ENCODE peak calls at places on chromosomes 16 and 17, in five cellular contexts. Y is brain microvascular endothelial cell, K is astrocyte of the spinal cord, I is WERI-Rb-1, E is epithelial cell of esophagus. V is an unnamed sample.

GRCh38 chr16:3147046-3147756 is 12.4 kb downstream of the ZNF213 start:
- DNase-seq in I (no peak), Y (no peak), E (no peak), K (no peak), V (no peak)

GRCh38 chr17:81667754-81668153 is 1.2 kb downstream of the CCDC137 start:
- DNase-seq in K (no peak), E (peak), Y (no peak), I (peak), V (no peak)

GRCh38 chr17:21304091-21304490 is 19.6 kb downstream of the MAP2K3 start:
- DNase-seq in I (no peak), E (no peak), K (no peak), Y (no peak), V (no peak)

GRCh38 chr17:71921726-71922320 is 199.0 kb upstream of the SOX9 start:
- DNase-seq in K (peak), I (no peak), Y (no peak), E (peak), V (no peak)

GRCh38 chr17:71709271-71709670 is 411.5 kb upstream of the SOX9 start:
- DNase-seq in K (peak), E (no peak), Y (no peak), I (no peak), V (peak)

GRCh38 chr17:15411556-15412198 is 55.7 kb downstream of the CDRT4 start:
- DNase-seq in E (no peak), Y (no peak), K (no peak), I (no peak), V (peak)

GRCh38 chr17:47831934-47832327 is 461 bp downstream of the LRRC46 start:
- DNase-seq in I (no peak), E (no peak), Y (no peak), K (no peak), V (no peak)

GRCh38 chr17:2395258-2396170 is 5.3 kb downstream of the MNT start:
- DNase-seq in E (peak), K (no peak), I (no peak), Y (peak), V (peak)

GRCh38 chr16:63287411-63287810 is 1251.2 kb upstream of the CDH8 start:
- DNase-seq in K (no peak), Y (no peak), E (no peak), I (no peak), V (no peak)

GRCh38 chr16:58717994-58718393 is 16.1 kb downstream of the GOT2 start:
- DNase-seq in I (no peak), K (no peak), Y (no peak), E (no peak), V (no peak)

GRCh38 chr17:43517615-43518386 is 28.3 kb downstream of the ETV4 start:
- DNase-seq in Y (peak), I (no peak), K (peak), E (no peak), V (peak)

GRCh38 chr17:59093702-59094231 is 12.9 kb downstream of the TRIM37 start:
- DNase-seq in E (peak), Y (peak), K (peak), I (peak), V (peak)

GRCh38 chr17:21033350-21033749 is 9.5 kb downstream of the USP22 start:
- DNase-seq in Y (no peak), E (peak), I (no peak), K (no peak), V (no peak)

GRCh38 chr17:82228842-82229685 is at the start of gene SLC16A3:
- DNase-seq in Y (no peak), E (peak), I (no peak), K (peak), V (peak)

GRCh38 chr17:181213-182163 is at the start of gene DOC2B:
- DNase-seq in E (peak), K (no peak), Y (no peak), I (peak), V (peak)

GRCh38 chr16:75433732-75434413 is 570 bp upstream of the CFDP1 start:
- DNase-seq in E (peak), K (peak), I (no peak), Y (peak), V (peak)

GRCh38 chr17:50949128-50950001 is 83.2 kb upstream of the TOB1 start:
- DNase-seq in E (no peak), I (peak), Y (no peak), K (no peak), V (no peak)

GRCh38 chr17:42878123-42878880 is 22.3 kb upstream of the G6PC1 start:
- DNase-seq in Y (no peak), K (no peak), I (no peak), E (no peak), V (no peak)

GRCh38 chr17:73455050-73455687 is 143.4 kb upstream of the CDC42EP4 start:
- DNase-seq in I (no peak), E (no peak), Y (no peak), K (no peak), V (no peak)

GRCh38 chr16:11273721-11274324 is 394 bp upstream of the PRM3 start:
- DNase-seq in K (no peak), E (no peak), Y (no peak), I (no peak), V (no peak)

GRCh38 chr17:19539841-19540311 is 6.2 kb downstream of the SLC47A1 start:
- DNase-seq in K (no peak), E (no peak), Y (no peak), I (no peak), V (no peak)

GRCh38 chr17:65627892-65628622 is 66.6 kb upstream of the AXIN2 start:
- DNase-seq in I (no peak), E (peak), Y (peak), K (peak), V (peak)

DNA sequence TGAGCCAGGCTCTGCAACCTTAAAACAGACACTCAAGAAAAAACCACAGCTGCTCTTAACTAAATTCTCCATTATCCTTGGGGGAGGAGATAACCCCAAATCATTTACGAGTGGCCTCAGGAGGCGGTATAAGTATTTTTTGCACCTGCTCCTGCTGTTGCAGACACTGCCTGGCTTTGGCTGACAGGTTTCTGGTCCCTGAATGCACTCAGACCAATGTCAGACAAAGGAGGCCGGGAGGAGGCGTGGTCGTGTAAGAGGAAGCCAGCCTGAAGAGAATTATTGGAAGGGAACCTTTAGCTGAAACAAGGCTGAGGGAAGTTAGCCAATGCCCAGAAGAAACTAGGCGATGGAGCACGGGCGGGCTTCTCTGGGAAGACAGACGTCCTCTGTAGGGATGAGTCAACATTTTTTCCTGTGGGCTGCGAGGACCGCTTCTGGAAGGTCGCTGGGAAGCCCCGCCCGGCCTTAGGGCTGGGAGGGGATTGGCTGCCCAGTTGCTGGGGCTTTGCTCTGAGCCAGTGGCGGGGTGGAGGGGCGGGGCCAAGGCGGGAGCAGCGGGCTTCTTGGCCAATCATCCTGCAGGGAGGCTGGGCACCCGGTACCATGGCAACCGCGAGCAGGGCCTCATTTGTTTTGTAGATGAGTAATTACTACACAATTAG is 82.3 kb downstream of the CCDC182 start:
- DNase-seq in E (peak), Y (peak), K (peak), I (peak), V (peak)
- H3K4me3 ChIP-seq in E (peak), Y (peak), K (peak), I (peak), V (peak)

GRCh38 chr16:17370233-17371013 is 100.3 kb downstream of the XYLT1 start:
- DNase-seq in Y (no peak), I (no peak), K (peak), E (no peak), V (no peak)

GRCh38 chr16:17368511-17368910 is 102.2 kb downstream of the XYLT1 start:
- DNase-seq in Y (no peak), I (no peak), E (no peak), K (no peak), V (no peak)

GRCh38 chr16:17369441-17369951 is 101.3 kb downstream of the XYLT1 start:
- DNase-seq in I (no peak), Y (no peak), K (no peak), E (no peak), V (no peak)

GRCh38 chr16:17367932-17368331 is 102.8 kb downstream of the XYLT1 start:
- DNase-seq in Y (peak), E (no peak), I (no peak), K (peak), V (no peak)

DNA sequence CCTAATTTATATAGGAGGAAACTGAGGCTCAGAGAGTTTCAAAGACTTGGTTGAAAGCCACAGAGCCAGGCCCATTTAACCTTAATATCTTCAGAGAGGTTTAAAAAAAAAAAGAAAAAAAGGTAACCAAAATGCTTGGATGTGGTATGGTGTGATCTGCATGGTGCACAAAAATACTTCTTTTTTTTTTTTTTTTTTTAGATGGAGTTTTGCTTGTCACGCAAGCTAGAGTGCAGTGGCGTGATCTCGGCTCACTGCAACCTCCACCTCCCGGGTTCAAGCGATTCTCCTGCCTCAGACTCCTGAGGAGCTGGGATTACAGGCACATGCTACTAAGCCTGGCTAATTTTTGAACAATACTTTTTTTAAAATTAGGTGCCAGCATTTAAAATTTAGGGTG is 101.8 kb downstream of the XYLT1 start:
- DNase-seq in E (no peak), K (no peak), Y (no peak), I (no peak), V (no peak)
- H3K4me3 ChIP-seq in E (no peak), K (no peak), Y (no peak), I (no peak), V (no peak)

DNA sequence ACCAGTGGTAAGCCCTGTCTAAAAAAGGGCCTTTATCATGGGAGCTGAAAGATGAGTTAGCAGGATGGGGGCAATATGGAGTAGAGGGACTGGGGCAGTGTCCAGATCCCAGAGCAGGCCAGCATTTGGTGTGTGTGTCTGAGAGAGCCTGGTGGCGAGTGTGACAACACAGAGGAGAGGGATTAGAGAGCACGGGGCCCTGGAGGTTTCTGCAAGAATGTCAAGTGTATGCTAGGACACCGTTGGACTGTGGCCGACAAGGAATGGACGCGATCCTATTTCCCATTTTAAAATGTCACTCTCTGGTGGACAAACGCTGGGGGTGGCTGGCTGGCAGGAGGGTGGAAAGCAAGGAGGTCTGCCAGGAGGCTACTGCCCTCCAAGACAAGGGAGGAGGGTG is 12.4 kb downstream of the TAC4 start:
- DNase-seq in Y (no peak), I (no peak), E (no peak), K (no peak), V (no peak)
- H3K4me3 ChIP-seq in Y (no peak), I (no peak), E (no peak), K (no peak), V (no peak)

GRCh38 chr16:53089434-53090270 is 34.9 kb downstream of the CHD9 start:
- DNase-seq in E (peak), K (no peak), I (no peak), Y (no peak), V (no peak)

GRCh38 chr16:53090591-53091507 is 36.1 kb downstream of the CHD9 start:
- DNase-seq in K (peak), I (no peak), E (peak), Y (peak), V (peak)

GRCh38 chr16:53090271-53090590 is 35.4 kb downstream of the CHD9 start:
- DNase-seq in E (no peak), I (no peak), Y (no peak), K (no peak), V (no peak)

GRCh38 chr16:53093162-53093744 is 38.5 kb downstream of the CHD9 start:
- DNase-seq in Y (no peak), E (no peak), K (no peak), I (no peak), V (no peak)

DNA sequence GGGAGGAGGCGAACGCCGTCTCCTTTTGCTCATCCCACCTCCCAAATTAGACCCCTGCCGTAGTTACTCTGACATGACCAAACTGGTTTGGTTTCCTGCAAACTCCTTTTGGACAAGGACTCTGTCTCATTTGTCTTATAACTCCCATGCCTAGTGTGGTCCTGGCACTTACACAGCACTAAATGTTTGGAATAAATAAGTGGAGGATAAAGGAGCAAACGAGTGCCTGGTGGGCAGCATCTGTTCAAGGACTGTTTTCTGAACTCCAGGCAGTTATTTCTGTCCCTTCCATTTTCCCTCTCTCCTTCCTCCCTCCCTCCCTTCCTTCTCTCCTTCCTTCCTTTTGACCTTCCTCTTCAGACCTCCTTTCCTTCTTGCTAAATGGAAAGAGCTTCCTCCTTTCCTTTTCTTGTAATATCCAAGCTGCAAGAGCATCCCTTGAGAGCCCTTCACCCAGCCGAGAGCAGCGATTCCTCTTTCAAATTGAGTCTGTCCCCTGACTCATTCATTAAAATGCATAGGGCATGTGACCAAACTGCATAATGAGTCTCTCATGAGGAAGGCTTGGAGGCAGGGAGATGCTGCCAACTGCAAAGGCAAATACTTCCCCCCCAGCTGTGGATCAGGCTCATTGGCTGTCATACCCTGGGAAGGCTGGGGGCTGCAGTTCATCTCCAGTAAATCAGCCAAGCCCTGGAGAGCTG is 36.9 kb downstream of the CHD9 start:
- DNase-seq in E (peak), K (peak), I (no peak), Y (peak), V (peak)
- H3K4me3 ChIP-seq in E (no peak), K (no peak), I (no peak), Y (no peak), V (peak)

DNA sequence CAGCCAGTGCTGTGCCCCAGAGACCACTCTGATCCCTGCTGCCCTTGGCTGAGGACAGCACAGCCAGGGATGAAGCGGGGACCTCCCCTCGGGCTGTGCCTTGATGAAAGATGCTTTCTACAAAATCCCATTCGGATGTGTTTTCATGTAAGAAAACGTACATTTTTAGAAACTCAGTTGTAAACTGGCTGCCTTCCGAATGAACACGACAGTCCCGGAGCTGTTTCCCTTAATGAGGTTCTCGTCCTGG is 181.4 kb downstream of the SEC14L1 start:
- DNase-seq in E (no peak), K (no peak), Y (no peak), I (no peak), V (no peak)
- H3K4me3 ChIP-seq in E (no peak), K (peak), Y (peak), I (no peak), V (peak)

GRCh38 chr16:2024026-2024425 is 2.7 kb upstream of the NHERF2 start:
- DNase-seq in K (no peak), I (no peak), E (no peak), Y (no peak), V (no peak)
- H3K4me3 ChIP-seq in K (no peak), I (no peak), E (no peak), Y (no peak), V (no peak)

DNA sequence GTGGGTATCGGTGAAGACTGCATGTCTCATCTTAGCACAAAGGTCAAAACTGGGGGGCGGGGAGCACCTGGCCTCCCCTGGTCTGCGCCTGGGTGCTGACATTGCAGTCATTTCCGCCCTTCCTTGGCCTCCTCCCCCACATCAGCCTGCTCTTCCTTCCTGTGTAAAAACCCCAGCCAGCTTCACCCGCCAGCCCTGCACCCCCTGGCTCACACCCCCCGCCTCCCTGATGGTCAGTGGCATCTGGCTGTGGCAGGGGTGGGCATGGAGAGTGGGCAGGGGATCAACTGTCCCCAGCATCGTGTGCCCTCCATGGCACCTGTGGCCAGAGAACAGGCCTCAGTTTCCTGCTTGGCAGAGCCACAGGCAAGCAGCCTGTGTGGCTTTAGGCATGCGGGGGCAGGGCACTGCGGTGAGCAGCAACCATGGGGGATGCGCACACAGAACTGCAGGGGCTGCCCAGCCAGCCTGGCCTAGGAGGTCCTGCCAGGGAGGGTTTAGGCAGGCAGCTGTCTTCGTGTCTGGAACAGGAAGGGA is 26.5 kb upstream of the LASP1NB start:
- DNase-seq in K (no peak), I (no peak), Y (no peak), E (no peak), V (no peak)
- H3K4me3 ChIP-seq in K (no peak), I (no peak), Y (no peak), E (no peak), V (no peak)

GRCh38 chr17:78332530-78332929 is 27.3 kb downstream of the SOCS3 start:
- DNase-seq in K (no peak), E (no peak), Y (no peak), I (no peak), V (no peak)
- H3K4me3 ChIP-seq in K (no peak), E (no peak), Y (no peak), I (no peak), V (no peak)

GRCh38 chr16:87597324-87597830 is 4.9 kb upstream of the JPH3 start:
- DNase-seq in E (no peak), K (no peak), Y (no peak), I (no peak), V (no peak)
- H3K4me3 ChIP-seq in E (no peak), K (no peak), Y (no peak), I (no peak), V (no peak)

DNA sequence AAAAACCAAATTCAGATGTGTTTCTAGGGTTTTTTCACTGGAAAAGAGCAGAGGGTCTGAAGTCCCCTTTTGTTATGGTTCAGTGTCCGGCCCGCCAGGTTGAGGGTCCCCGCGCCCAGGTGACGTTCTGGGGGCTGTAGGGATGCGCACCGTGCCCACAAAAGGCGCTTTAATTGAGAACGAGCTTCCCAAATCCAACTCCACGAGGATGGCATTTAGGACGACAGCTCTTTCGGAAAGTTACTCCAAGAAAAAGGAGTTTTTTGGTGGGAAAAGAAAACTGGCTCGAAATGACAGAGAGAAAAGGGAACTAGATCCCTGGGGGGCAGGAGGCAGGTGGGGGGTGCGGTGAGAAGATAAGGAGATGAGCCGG is 15.9 kb upstream of the ZFHX3 start:
- DNase-seq in I (no peak), K (no peak), Y (no peak), E (no peak), V (no peak)
- H3K4me3 ChIP-seq in I (no peak), K (no peak), Y (peak), E (no peak), V (peak)

V was measured in foreskin fibroblast.